ENCODE peak calls at places on chromosomes 12 and 14, in six cellular contexts. One of them, this sample, is unnamed.

GRCh38 chr14:19918553-19919264 is 1.7 kb upstream of the OR4K5 start:
- DNase-seq in K562: no peak
- DNase-seq in endothelial cell of umbilical vein: no peak
- DNase-seq in HepG2: peak; percentile 9
- DNase-seq in transverse colon: no peak
- DNase-seq in spleen: no peak
- DNase-seq in this sample: no peak

GRCh38 chr12:102417055-102417454 is 63.3 kb downstream of the IGF1 start:
- DNase-seq in HepG2: peak; percentile 68
- DNase-seq in endothelial cell of umbilical vein: no peak
- DNase-seq in K562: no peak
- DNase-seq in transverse colon: no peak
- DNase-seq in spleen: no peak
- DNase-seq in this sample: no peak

GRCh38 chr12:851343-851742 is 98.2 kb downstream of the RAD52 start:
- DNase-seq in HepG2: no peak
- DNase-seq in transverse colon: no peak
- DNase-seq in K562: no peak
- DNase-seq in spleen: no peak
- DNase-seq in endothelial cell of umbilical vein: peak; percentile 23
- DNase-seq in this sample: no peak

GRCh38 chr12:76586764-76587395 is 27.3 kb upstream of the OSBPL8 start:
- DNase-seq in HepG2: peak; percentile 28
- DNase-seq in endothelial cell of umbilical vein: peak; percentile 49
- DNase-seq in K562: peak; percentile 19
- DNase-seq in transverse colon: peak; percentile 13
- DNase-seq in spleen: no peak
- DNase-seq in this sample: no peak

GRCh38 chr14:50622978-50623377 is 45.1 kb downstream of the SAV1 start:
- DNase-seq in HepG2: no peak
- DNase-seq in spleen: no peak
- DNase-seq in endothelial cell of umbilical vein: no peak
- DNase-seq in transverse colon: no peak
- DNase-seq in K562: no peak
- DNase-seq in this sample: no peak

GRCh38 chr12:80576641-80577418 is 130.6 kb upstream of the MYF6 start:
- DNase-seq in spleen: no peak
- DNase-seq in HepG2: no peak
- DNase-seq in transverse colon: no peak
- DNase-seq in K562: no peak
- DNase-seq in endothelial cell of umbilical vein: no peak
- DNase-seq in this sample: no peak

GRCh38 chr12:52980096-52980694 is 26.1 kb upstream of the EIF4B start:
- DNase-seq in endothelial cell of umbilical vein: no peak
- DNase-seq in spleen: no peak
- DNase-seq in HepG2: no peak
- DNase-seq in transverse colon: no peak
- DNase-seq in K562: no peak
- DNase-seq in this sample: no peak

GRCh38 chr12:130984183-130985058 is 30.7 kb downstream of the ADGRD1 start:
- DNase-seq in transverse colon: no peak
- DNase-seq in K562: no peak
- DNase-seq in HepG2: peak; percentile 72
- DNase-seq in spleen: no peak
- DNase-seq in endothelial cell of umbilical vein: no peak
- DNase-seq in this sample: no peak

GRCh38 chr12:39574785-39575497 is 44.7 kb downstream of the ABCD2 start:
- DNase-seq in K562: no peak
- DNase-seq in transverse colon: no peak
- DNase-seq in spleen: no peak
- DNase-seq in endothelial cell of umbilical vein: no peak
- DNase-seq in HepG2: no peak
- DNase-seq in this sample: no peak

GRCh38 chr14:35400707-35401421 is 3.7 kb downstream of the NFKBIA start:
- DNase-seq in HepG2: peak; percentile 73
- DNase-seq in transverse colon: peak; percentile 33
- DNase-seq in spleen: peak; percentile 84
- DNase-seq in endothelial cell of umbilical vein: peak; percentile 76
- DNase-seq in K562: no peak
- DNase-seq in this sample: no peak

GRCh38 chr12:70557583-70558263 is 79.5 kb downstream of the PTPRB start:
- DNase-seq in K562: no peak
- DNase-seq in HepG2: peak; percentile 52
- DNase-seq in endothelial cell of umbilical vein: no peak
- DNase-seq in transverse colon: no peak
- DNase-seq in spleen: no peak
- DNase-seq in this sample: no peak

GRCh38 chr12:6613015-6613775 is 6.0 kb upstream of the CHD4 start:
- DNase-seq in endothelial cell of umbilical vein: peak; percentile 28
- DNase-seq in HepG2: peak; percentile 62
- DNase-seq in K562: peak; percentile 66
- DNase-seq in spleen: peak; percentile 88
- DNase-seq in transverse colon: peak; percentile 86
- DNase-seq in this sample: peak; percentile 41

GRCh38 chr12:93163260-93164036 is 214.3 kb upstream of the NUDT4 start:
- DNase-seq in spleen: no peak
- DNase-seq in endothelial cell of umbilical vein: no peak
- DNase-seq in HepG2: no peak
- DNase-seq in K562: no peak
- DNase-seq in transverse colon: no peak
- DNase-seq in this sample: no peak

GRCh38 chr12:52660934-52661333 is 8.9 kb upstream of the KRT2 start:
- DNase-seq in endothelial cell of umbilical vein: no peak
- DNase-seq in spleen: no peak
- DNase-seq in K562: no peak
- DNase-seq in HepG2: no peak
- DNase-seq in transverse colon: no peak
- DNase-seq in this sample: no peak

GRCh38 chr12:123614531-123614930 is 12.6 kb downstream of the DDX55 start:
- DNase-seq in transverse colon: no peak
- DNase-seq in K562: no peak
- DNase-seq in HepG2: no peak
- DNase-seq in spleen: no peak
- DNase-seq in endothelial cell of umbilical vein: no peak
- DNase-seq in this sample: no peak

GRCh38 chr12:47818382-47818700 is 1.4 kb downstream of the HDAC7 start:
- DNase-seq in K562: no peak
- DNase-seq in endothelial cell of umbilical vein: peak; percentile 69
- DNase-seq in transverse colon: peak; percentile 26
- DNase-seq in HepG2: no peak
- DNase-seq in spleen: no peak
- DNase-seq in this sample: no peak

GRCh38 chr12:2324375-2324774 is 271.6 kb downstream of the CACNA1C start:
- DNase-seq in HepG2: no peak
- DNase-seq in transverse colon: peak; percentile 65
- DNase-seq in endothelial cell of umbilical vein: peak; percentile 89
- DNase-seq in K562: no peak
- DNase-seq in spleen: no peak
- DNase-seq in this sample: no peak

GRCh38 chr12:27766587-27766986 is 13.4 kb upstream of the KLHL42 start:
- DNase-seq in K562: no peak
- DNase-seq in endothelial cell of umbilical vein: no peak
- DNase-seq in spleen: no peak
- DNase-seq in transverse colon: no peak
- DNase-seq in HepG2: no peak
- DNase-seq in this sample: no peak

GRCh38 chr14:90111895-90112534 is 50.2 kb downstream of the KCNK13 start:
- DNase-seq in spleen: no peak
- DNase-seq in K562: no peak
- DNase-seq in transverse colon: no peak
- DNase-seq in endothelial cell of umbilical vein: no peak
- DNase-seq in HepG2: peak; percentile 12
- DNase-seq in this sample: no peak

GRCh38 chr12:92330654-92331053 is 185.0 kb upstream of the BTG1 start:
- DNase-seq in K562: no peak
- DNase-seq in HepG2: no peak
- DNase-seq in endothelial cell of umbilical vein: no peak
- DNase-seq in spleen: no peak
- DNase-seq in transverse colon: no peak
- DNase-seq in this sample: no peak

GRCh38 chr12:94714378-94714777 is 64.0 kb upstream of the TMCC3 start:
- DNase-seq in HepG2: no peak
- DNase-seq in transverse colon: no peak
- DNase-seq in K562: no peak
- DNase-seq in endothelial cell of umbilical vein: peak; percentile 95
- DNase-seq in spleen: no peak
- DNase-seq in this sample: no peak

GRCh38 chr14:61128382-61129167 is 147.5 kb downstream of the SLC38A6 start:
- DNase-seq in transverse colon: no peak
- DNase-seq in spleen: no peak
- DNase-seq in HepG2: no peak
- DNase-seq in K562: no peak
- DNase-seq in endothelial cell of umbilical vein: no peak
- DNase-seq in this sample: no peak

GRCh38 chr14:91350813-91351507 is 66.7 kb downstream of the CCDC88C start:
- DNase-seq in transverse colon: no peak
- DNase-seq in spleen: peak; percentile 64
- DNase-seq in HepG2: no peak
- DNase-seq in K562: no peak
- DNase-seq in endothelial cell of umbilical vein: no peak
- DNase-seq in this sample: no peak

GRCh38 chr12:125794401-125794800 is 729.2 kb downstream of the AACS start:
- DNase-seq in transverse colon: no peak
- DNase-seq in K562: no peak
- DNase-seq in HepG2: no peak
- DNase-seq in spleen: no peak
- DNase-seq in endothelial cell of umbilical vein: no peak
- DNase-seq in this sample: no peak

GRCh38 chr12:62466596-62467411 is at the start of gene MON2:
- DNase-seq in HepG2: peak; percentile 73
- DNase-seq in endothelial cell of umbilical vein: peak; percentile 89
- DNase-seq in K562: peak; percentile 89
- DNase-seq in transverse colon: peak; percentile 92
- DNase-seq in spleen: peak; percentile 98
- DNase-seq in this sample: peak; percentile 82
- TF ChIP-seq POLR2A in HepG2: peak; percentile 91
- TF ChIP-seq POLR2A in endothelial cell of umbilical vein: peak; percentile 92
- TF ChIP-seq POLR2A in K562: peak; percentile 91
- TF ChIP-seq POLR2A in transverse colon: peak; percentile 83
- TF ChIP-seq POLR2A in spleen: no peak
- TF ChIP-seq POLR2A in this sample: peak; percentile 94

GRCh38 chr14:97180304-97181200 is 383.4 kb downstream of the VRK1 start:
- DNase-seq in K562: no peak
- DNase-seq in transverse colon: no peak
- DNase-seq in HepG2: peak; percentile 25
- DNase-seq in spleen: no peak
- DNase-seq in endothelial cell of umbilical vein: no peak
- DNase-seq in this sample: no peak

GRCh38 chr14:97187916-97188315 is 390.7 kb downstream of the VRK1 start:
- DNase-seq in HepG2: no peak
- DNase-seq in K562: no peak
- DNase-seq in endothelial cell of umbilical vein: no peak
- DNase-seq in spleen: no peak
- DNase-seq in transverse colon: no peak
- DNase-seq in this sample: no peak

GRCh38 chr14:97179573-97179972 is 382.4 kb downstream of the VRK1 start:
- DNase-seq in transverse colon: no peak
- DNase-seq in spleen: no peak
- DNase-seq in endothelial cell of umbilical vein: no peak
- DNase-seq in HepG2: no peak
- DNase-seq in K562: no peak
- DNase-seq in this sample: no peak

GRCh38 chr14:97185186-97185585 is 388.0 kb downstream of the VRK1 start:
- DNase-seq in HepG2: no peak
- DNase-seq in transverse colon: no peak
- DNase-seq in K562: no peak
- DNase-seq in endothelial cell of umbilical vein: no peak
- DNase-seq in spleen: no peak
- DNase-seq in this sample: no peak
- TF ChIP-seq POLR2AphosphoS5 in HepG2: no peak
- TF ChIP-seq POLR2AphosphoS5 in transverse colon: no peak
- TF ChIP-seq POLR2AphosphoS5 in K562: no peak
- TF ChIP-seq POLR2AphosphoS5 in endothelial cell of umbilical vein: no peak
- TF ChIP-seq POLR2AphosphoS5 in spleen: no peak
- TF ChIP-seq POLR2AphosphoS5 in this sample: no peak

GRCh38 chr12:109912790-109913189 is 12.7 kb downstream of the TCHP start:
- DNase-seq in HepG2: no peak
- DNase-seq in K562: no peak
- DNase-seq in endothelial cell of umbilical vein: peak; percentile 29
- DNase-seq in transverse colon: no peak
- DNase-seq in spleen: no peak
- DNase-seq in this sample: no peak
- TF ChIP-seq POLR2A in HepG2: no peak
- TF ChIP-seq POLR2A in K562: no peak
- TF ChIP-seq POLR2A in endothelial cell of umbilical vein: no peak
- TF ChIP-seq POLR2A in transverse colon: no peak
- TF ChIP-seq POLR2A in spleen: no peak
- TF ChIP-seq POLR2A in this sample: no peak

DNA sequence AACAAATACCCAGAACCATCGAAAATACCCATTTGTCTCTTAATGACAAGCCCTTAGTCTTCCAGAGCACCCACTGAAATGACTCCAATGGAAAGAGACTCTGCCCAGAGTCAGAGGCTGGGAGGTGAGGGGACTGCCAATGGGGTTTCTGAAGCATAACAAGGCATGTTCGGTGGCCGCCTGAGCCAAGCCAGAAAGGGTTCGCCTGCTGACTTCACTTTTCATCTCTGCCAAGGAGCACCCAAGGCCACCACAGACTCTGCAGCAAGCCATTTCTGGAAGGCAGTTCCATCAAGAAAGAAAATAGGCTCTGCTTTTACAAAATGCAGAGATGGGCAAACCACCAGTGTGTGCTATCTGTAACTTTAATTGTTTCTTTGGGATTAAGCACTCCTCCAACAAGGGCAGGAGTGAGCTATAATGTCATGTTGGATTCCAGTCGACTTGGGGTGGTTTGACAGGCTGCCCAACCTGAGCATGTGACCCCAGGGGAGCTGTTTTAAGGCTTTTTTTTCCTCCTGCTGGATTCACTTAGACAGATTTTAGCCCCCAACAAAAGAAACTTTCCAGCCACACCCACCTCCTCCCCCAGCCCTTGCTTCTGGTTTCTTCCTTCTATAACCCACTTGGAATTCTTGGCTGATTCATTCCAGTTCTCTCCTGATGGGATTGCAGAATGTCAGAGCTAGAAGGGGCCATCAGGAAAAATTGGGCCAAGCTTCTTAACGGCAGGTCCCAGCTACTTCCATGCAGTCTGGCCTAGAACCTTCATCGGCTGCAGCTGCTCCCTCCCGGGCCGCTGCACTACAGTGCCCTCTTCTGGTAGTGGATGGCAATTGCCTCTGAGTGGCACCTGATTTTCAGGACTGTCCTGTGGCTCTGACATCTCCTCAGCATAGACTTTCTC is 24.1 kb downstream of the CKAP4 start:
- DNase-seq in K562: peak; percentile 84
- DNase-seq in transverse colon: peak; percentile 77
- DNase-seq in spleen: peak; percentile 90
- DNase-seq in HepG2: peak; percentile 45
- DNase-seq in endothelial cell of umbilical vein: peak; percentile 75
- DNase-seq in this sample: peak; percentile 46
- TF ChIP-seq POLR2AphosphoS5 in K562: no peak
- TF ChIP-seq POLR2AphosphoS5 in transverse colon: no peak
- TF ChIP-seq POLR2AphosphoS5 in spleen: no peak
- TF ChIP-seq POLR2AphosphoS5 in HepG2: no peak
- TF ChIP-seq POLR2AphosphoS5 in endothelial cell of umbilical vein: no peak
- TF ChIP-seq POLR2AphosphoS5 in this sample: no peak

GRCh38 chr14:68795602-68796417 is 2.9 kb upstream of the ZFP36L1 start:
- DNase-seq in spleen: peak; percentile 97
- DNase-seq in HepG2: peak; percentile 70
- DNase-seq in transverse colon: peak; percentile 87
- DNase-seq in K562: peak; percentile 78
- DNase-seq in endothelial cell of umbilical vein: peak; percentile 75
- DNase-seq in this sample: no peak
- TF ChIP-seq POLR2A in spleen: peak; percentile 9
- TF ChIP-seq POLR2A in HepG2: peak; percentile 85
- TF ChIP-seq POLR2A in transverse colon: peak; percentile 94
- TF ChIP-seq POLR2A in K562: peak; percentile 79
- TF ChIP-seq POLR2A in endothelial cell of umbilical vein: peak; percentile 1
- TF ChIP-seq POLR2A in this sample: peak; percentile 76

GRCh38 chr12:49092086-49092815 is 2.4 kb downstream of the DHH start:
- DNase-seq in spleen: peak; percentile 77
- DNase-seq in endothelial cell of umbilical vein: peak; percentile 62
- DNase-seq in K562: peak; percentile 93
- DNase-seq in HepG2: peak; percentile 51
- DNase-seq in transverse colon: no peak
- DNase-seq in this sample: peak; percentile 74
- TF ChIP-seq POLR2AphosphoS5 in spleen: no peak
- TF ChIP-seq POLR2AphosphoS5 in endothelial cell of umbilical vein: no peak
- TF ChIP-seq POLR2AphosphoS5 in K562: peak; percentile 93
- TF ChIP-seq POLR2AphosphoS5 in HepG2: no peak
- TF ChIP-seq POLR2AphosphoS5 in transverse colon: no peak
- TF ChIP-seq POLR2AphosphoS5 in this sample: no peak